ENCODE peak calls at places on chromosome X, in eight cellular contexts. D is breast epithelium, X is stomach, U is suprapubic skin, K is sigmoid colon, L is upper lobe of left lung, Z is transverse colon, H is SK-N-SH. T is an unnamed sample.

GRCh38 chrX:103584606-103585005 is 709 bp upstream of the TCEAL4 start:
- DNase-seq in Z (no peak), L (no peak), D (no peak), X (no peak), K (no peak), H (peak), U (no peak), T (no peak)

GRCh38 chrX:39848900-39849299 is 248.9 kb downstream of the BCOR start:
- DNase-seq in L (no peak), Z (no peak), X (no peak), H (no peak), U (no peak), K (no peak), D (no peak), T (no peak)

GRCh38 chrX:57285001-57285400 is 1.5 kb upstream of the FAAH2 start:
- DNase-seq in L (no peak), H (no peak), Z (no peak), X (no peak), D (no peak), K (no peak), U (no peak), T (no peak)

GRCh38 chrX:17977696-17978095 is 116.6 kb upstream of the RAI2 start:
- DNase-seq in L (no peak), D (no peak), K (no peak), H (no peak), U (no peak), Z (no peak), X (no peak), T (no peak)

GRCh38 chrX:38799995-38800394 is 1.3 kb upstream of the MID1IP1 start:
- DNase-seq in U (no peak), X (no peak), D (no peak), K (no peak), L (no peak), Z (no peak), H (no peak), T (no peak)

GRCh38 chrX:71543316-71543715 is 10.4 kb downstream of the OGT start:
- DNase-seq in X (no peak), L (no peak), H (no peak), D (no peak), U (no peak), Z (no peak), K (no peak), T (no peak)

GRCh38 chrX:103330601-103331397 is 760 bp downstream of the TCEAL7 start:
- DNase-seq in H (peak), Z (no peak), L (no peak), K (peak), D (no peak), X (no peak), U (no peak), T (no peak)

GRCh38 chrX:29617276-29617675 is 598.1 kb upstream of the MAGEB2 start:
- DNase-seq in H (no peak), K (no peak), Z (no peak), D (no peak), X (no peak), U (no peak), L (no peak), T (no peak)

GRCh38 chrX:147699061-147699460 is 212.7 kb upstream of the FMR1 start:
- DNase-seq in H (no peak), K (no peak), Z (no peak), L (no peak), D (no peak), X (no peak), U (no peak), T (no peak)

GRCh38 chrX:106619797-106620196 is 8.0 kb downstream of the RADX start:
- DNase-seq in L (no peak), D (no peak), H (no peak), U (no peak), X (no peak), K (no peak), Z (no peak), T (no peak)

GRCh38 chrX:71616672-71617529 is 1.4 kb downstream of the CXCR3 start:
- DNase-seq in H (peak), K (no peak), L (no peak), Z (peak), U (no peak), D (no peak), X (no peak), T (no peak)

GRCh38 chrX:154457491-154458115 is 478 bp upstream of the PLXNA3 start:
- DNase-seq in X (peak), K (no peak), L (peak), U (no peak), Z (peak), D (no peak), H (peak), T (no peak)

GRCh38 chrX:12548341-12548740 is 242.9 kb upstream of the PRPS2 start:
- DNase-seq in X (no peak), U (no peak), Z (no peak), K (no peak), H (no peak), L (no peak), D (no peak), T (no peak)

GRCh38 chrX:139559383-139560042 is 29.0 kb downstream of the F9 start:
- DNase-seq in D (no peak), Z (peak), H (peak), X (peak), U (no peak), K (no peak), L (no peak), T (peak)

GRCh38 chrX:45669715-45670360 is 469.2 kb upstream of the DIPK2B start:
- DNase-seq in H (no peak), K (no peak), U (no peak), X (no peak), D (no peak), L (no peak), Z (no peak), T (no peak)

GRCh38 chrX:132071260-132071659 is 48.2 kb downstream of the STK26 start:
- DNase-seq in H (peak), D (no peak), Z (no peak), L (no peak), X (no peak), K (no peak), U (no peak), T (no peak)

GRCh38 chrX:16970977-16971376 is 24.5 kb downstream of the REPS2 start:
- DNase-seq in U (no peak), D (no peak), L (no peak), Z (no peak), X (no peak), K (no peak), H (no peak), T (no peak)

GRCh38 chrX:152830312-152831305 is at the start of the genes CETN2 and NSDHL:
- DNase-seq in U (peak), Z (peak), X (peak), H (peak), D (peak), K (peak), L (peak), T (peak)

GRCh38 chrX:153474266-153474665 is 3.9 kb upstream of the HAUS7 start:
- DNase-seq in K (no peak), D (no peak), H (no peak), X (no peak), Z (no peak), U (no peak), L (no peak), T (no peak)

GRCh38 chrX:38732866-38733265 is 68.4 kb upstream of the MID1IP1 start:
- DNase-seq in K (no peak), L (no peak), U (no peak), D (no peak), H (no peak), X (no peak), Z (no peak), T (no peak)

DNA sequence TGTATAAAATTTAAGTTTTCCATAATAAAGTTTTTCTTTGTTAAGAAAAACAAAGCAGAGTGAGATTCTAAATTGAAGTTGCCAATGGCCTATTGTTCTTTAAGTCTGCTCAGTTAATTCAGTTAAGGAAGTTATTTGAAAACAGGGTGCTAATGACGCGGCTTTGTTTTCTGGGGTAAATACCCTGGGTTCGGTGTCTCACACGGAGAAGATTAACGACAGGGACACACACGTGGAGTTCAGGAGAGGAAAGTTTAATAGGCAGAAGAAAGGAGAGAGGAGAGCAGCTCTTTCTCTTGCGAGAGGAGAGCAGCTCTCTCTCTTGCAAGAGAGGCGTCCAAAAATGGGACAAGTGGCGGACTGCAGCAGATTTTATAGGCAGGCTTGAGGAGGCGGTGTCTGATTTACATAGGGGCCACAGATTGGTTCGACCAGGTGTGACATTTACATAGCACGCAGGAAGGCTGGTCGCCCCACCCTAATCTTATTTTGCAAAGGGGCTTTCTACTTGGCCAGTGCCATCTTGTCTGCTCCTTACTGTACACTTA is 9.6 kb downstream of the CA5B start:
- DNase-seq in X (no peak), L (no peak), U (no peak), D (no peak), H (no peak), K (no peak), Z (no peak), T (no peak)
- TF ChIP-seq POLR2AphosphoS5 in X (no peak), L (no peak), U (no peak), D (no peak), H (no peak), K (no peak), Z (no peak), T (no peak)

GRCh38 chrX:13688772-13689518 is at the start of gene RAB9A:
- DNase-seq in U (peak), X (peak), Z (peak), H (peak), K (peak), L (peak), D (peak), T (peak)

GRCh38 chrX:13688384-13688771 is 550 bp upstream of the RAB9A start:
- DNase-seq in D (no peak), Z (no peak), U (no peak), H (peak), K (no peak), X (no peak), L (no peak), T (no peak)

GRCh38 chrX:13685126-13685763 is 3.7 kb upstream of the RAB9A start:
- DNase-seq in U (no peak), X (no peak), L (no peak), H (no peak), Z (no peak), K (no peak), D (no peak), T (no peak)

GRCh38 chrX:13689519-13690211 is 737 bp downstream of the RAB9A start:
- DNase-seq in L (no peak), D (no peak), U (no peak), Z (no peak), X (no peak), H (no peak), K (no peak), T (no peak)

GRCh38 chrX:13687203-13687602 is 1.7 kb upstream of the RAB9A start:
- DNase-seq in U (no peak), H (no peak), D (no peak), K (no peak), L (no peak), X (no peak), Z (no peak), T (no peak)
- TF ChIP-seq POLR2AphosphoS5 in U (no peak), H (no peak), D (no peak), K (no peak), L (no peak), X (no peak), Z (no peak), T (no peak)

GRCh38 chrX:261167-261857 is 19.9 kb upstream of the PLCXD1 start:
- DNase-seq in U (peak), L (peak), D (peak), X (peak), K (peak), H (no peak), Z (no peak), T (no peak)
- TF ChIP-seq POLR2AphosphoS5 in U (no peak), L (no peak), D (no peak), X (no peak), K (no peak), H (no peak), Z (no peak), T (no peak)

GRCh38 chrX:134737721-134738369 is 79.6 kb upstream of the PLAC1 start:
- DNase-seq in U (no peak), L (no peak), Z (no peak), D (no peak), K (no peak), H (no peak), X (no peak), T (no peak)

GRCh38 chrX:134738986-134739744 is 80.9 kb upstream of the PLAC1 start:
- DNase-seq in X (no peak), H (no peak), L (no peak), U (no peak), K (no peak), Z (no peak), D (no peak), T (no peak)

GRCh38 chrX:134736351-134736750 is 78.1 kb upstream of the PLAC1 start:
- DNase-seq in D (no peak), X (no peak), L (no peak), H (no peak), Z (no peak), U (no peak), K (no peak), T (no peak)

GRCh38 chrX:134735015-134735414 is 76.7 kb upstream of the PLAC1 start:
- DNase-seq in U (no peak), X (no peak), K (no peak), Z (no peak), D (no peak), L (no peak), H (no peak), T (no peak)

DNA sequence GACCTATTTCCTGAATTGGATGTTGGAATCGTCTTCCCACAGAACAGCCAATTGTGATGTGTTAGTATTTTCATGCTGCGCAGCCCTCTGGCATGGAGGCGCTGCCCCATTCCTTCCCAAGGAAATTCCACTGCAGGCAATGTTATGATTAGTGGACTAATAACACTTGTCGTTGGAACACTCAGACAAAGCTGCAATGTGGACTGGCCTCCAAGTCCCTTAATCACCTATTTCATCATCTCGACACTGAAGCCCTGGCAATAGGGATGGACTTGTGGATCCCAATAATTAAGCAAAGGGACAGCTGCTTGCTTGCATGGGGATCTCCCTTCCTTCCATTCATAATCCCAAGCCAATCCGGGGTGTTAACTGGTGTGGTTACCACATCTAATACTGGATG is 78.8 kb upstream of the PLAC1 start:
- DNase-seq in D (no peak), U (no peak), H (no peak), Z (no peak), K (peak), L (no peak), X (no peak), T (no peak)
- TF ChIP-seq POLR2AphosphoS5 in D (no peak), U (no peak), H (no peak), Z (no peak), K (no peak), L (peak), X (no peak), T (no peak)

GRCh38 chrX:48576108-48576507 is 1.8 kb downstream of the RBM3 start:
- DNase-seq in H (no peak), X (no peak), D (no peak), U (no peak), L (no peak), Z (no peak), K (no peak), T (no peak)
- TF ChIP-seq POLR2AphosphoS5 in H (no peak), X (no peak), D (no peak), U (no peak), L (no peak), Z (no peak), K (no peak), T (no peak)

GRCh38 chrX:31266172-31267076 is 194.6 kb upstream of the FTHL17 start:
- DNase-seq in L (peak), H (peak), D (peak), Z (peak), X (peak), K (peak), U (peak), T (no peak)
- TF ChIP-seq POLR2AphosphoS5 in L (no peak), H (no peak), D (no peak), Z (no peak), X (peak), K (no peak), U (no peak), T (no peak)

GRCh38 chrX:41750720-41751119 is 26.7 kb downstream of the GPR82 start:
- DNase-seq in L (no peak), U (no peak), Z (no peak), H (no peak), X (no peak), D (no peak), K (no peak), T (no peak)
- TF ChIP-seq POLR2AphosphoS5 in L (no peak), U (no peak), Z (no peak), H (no peak), X (no peak), D (no peak), K (no peak), T (no peak)

DNA sequence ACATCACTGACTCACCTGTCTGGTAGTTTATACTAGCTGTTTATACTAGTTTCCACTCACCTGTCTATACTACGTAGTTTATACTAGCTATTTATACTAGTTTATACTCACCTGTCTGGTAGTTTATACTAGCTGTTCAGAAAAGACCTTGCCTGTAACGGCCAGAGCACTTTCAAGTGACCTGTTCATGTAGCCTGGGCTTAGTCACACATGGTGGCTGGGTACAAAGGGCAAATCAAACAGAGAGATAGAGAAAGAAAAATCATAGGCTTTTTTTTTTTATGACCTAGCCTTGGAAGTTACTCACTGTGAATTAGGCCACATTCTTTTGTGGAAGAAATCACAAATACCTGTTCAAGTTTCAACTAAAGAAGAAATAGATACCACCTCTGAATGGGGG is 30.7 kb upstream of the SPANXN4 start:
- DNase-seq in X (no peak), K (no peak), Z (no peak), U (no peak), D (no peak), L (no peak), H (no peak), T (no peak)
- TF ChIP-seq POLR2AphosphoS5 in X (no peak), K (no peak), Z (no peak), U (no peak), D (no peak), L (no peak), H (no peak), T (no peak)

T was measured in HL-60.